ENCODE peak calls at places on chromosomes 2 and 18, in four cellular contexts. One of them, this sample, is unnamed.

GRCh38 chr2:62423883-62424458 is 82.0 kb downstream of the TMEM17 start:
- DNase-seq in HepG2: no peak
- DNase-seq in H1: no peak
- DNase-seq in GM12878: no peak
- DNase-seq in this sample: no peak

GRCh38 chr2:170739048-170739447 is 23.9 kb downstream of the SP5 start:
- DNase-seq in HepG2: peak; percentile 54
- DNase-seq in H1: no peak
- DNase-seq in GM12878: no peak
- DNase-seq in this sample: no peak

GRCh38 chr18:12543697-12544096 is 114.2 kb downstream of the SPIRE1 start:
- DNase-seq in HepG2: no peak
- DNase-seq in H1: no peak
- DNase-seq in GM12878: no peak
- DNase-seq in this sample: no peak

GRCh38 chr2:67259581-67260347 is 137.4 kb upstream of the ETAA1 start:
- DNase-seq in HepG2: no peak
- DNase-seq in H1: no peak
- DNase-seq in GM12878: no peak
- DNase-seq in this sample: no peak

GRCh38 chr18:23136326-23137092 is 1.2 kb downstream of the CABLES1 start:
- DNase-seq in HepG2: no peak
- DNase-seq in H1: no peak
- DNase-seq in GM12878: no peak
- DNase-seq in this sample: no peak

GRCh38 chr2:33313039-33313438 is 163.4 kb upstream of the RASGRP3 start:
- DNase-seq in HepG2: no peak
- DNase-seq in H1: no peak
- DNase-seq in GM12878: no peak
- DNase-seq in this sample: no peak

GRCh38 chr2:66567000-66567399 is 132.1 kb downstream of the MEIS1 start:
- DNase-seq in HepG2: no peak
- DNase-seq in H1: no peak
- DNase-seq in GM12878: no peak
- DNase-seq in this sample: no peak

GRCh38 chr18:9337875-9338274 is 3.3 kb downstream of the TWSG1 start:
- DNase-seq in HepG2: no peak
- DNase-seq in H1: no peak
- DNase-seq in GM12878: peak; percentile 59
- DNase-seq in this sample: no peak

GRCh38 chr2:224638338-224638823 is 53.2 kb upstream of the CUL3 start:
- DNase-seq in HepG2: no peak
- DNase-seq in H1: no peak
- DNase-seq in GM12878: peak; percentile 55
- DNase-seq in this sample: no peak
- TF ChIP-seq SUZ12 in HepG2: no peak
- TF ChIP-seq SUZ12 in H1: no peak
- TF ChIP-seq SUZ12 in GM12878: no peak
- TF ChIP-seq SUZ12 in this sample: no peak

GRCh38 chr18:79970419-79971133 is 6.1 kb downstream of the HSBP1L1 start:
- DNase-seq in HepG2: no peak
- DNase-seq in H1: no peak
- DNase-seq in GM12878: no peak
- DNase-seq in this sample: no peak
- TF ChIP-seq YY1 in HepG2: no peak
- TF ChIP-seq YY1 in H1: no peak
- TF ChIP-seq YY1 in GM12878: no peak
- TF ChIP-seq YY1 in this sample: no peak

GRCh38 chr2:128324008-128324896 is 5.6 kb upstream of the HS6ST1 start:
- DNase-seq in HepG2: no peak
- DNase-seq in H1: no peak
- DNase-seq in GM12878: no peak
- DNase-seq in this sample: no peak
- TF ChIP-seq SUZ12 in HepG2: no peak
- TF ChIP-seq SUZ12 in H1: no peak
- TF ChIP-seq SUZ12 in GM12878: no peak
- TF ChIP-seq SUZ12 in this sample: no peak

GRCh38 chr2:1746174-1747064 is 2.1 kb upstream of the PXDN start:
- DNase-seq in HepG2: no peak
- DNase-seq in H1: peak; percentile 30
- DNase-seq in GM12878: no peak
- DNase-seq in this sample: no peak

GRCh38 chr2:1748741-1749488 is 4.6 kb upstream of the PXDN start:
- DNase-seq in HepG2: no peak
- DNase-seq in H1: peak; percentile 37
- DNase-seq in GM12878: no peak
- DNase-seq in this sample: no peak

GRCh38 chr2:1748176-1748740 is 3.9 kb upstream of the PXDN start:
- DNase-seq in HepG2: no peak
- DNase-seq in H1: peak; percentile 28
- DNase-seq in GM12878: no peak
- DNase-seq in this sample: no peak

GRCh38 chr2:1745171-1746023 is 1.1 kb upstream of the PXDN start:
- DNase-seq in HepG2: no peak
- DNase-seq in H1: peak; percentile 48
- DNase-seq in GM12878: no peak
- DNase-seq in this sample: no peak

GRCh38 chr2:1747065-1747941 is 3.0 kb upstream of the PXDN start:
- DNase-seq in HepG2: no peak
- DNase-seq in H1: no peak
- DNase-seq in GM12878: no peak
- DNase-seq in this sample: no peak
- TF ChIP-seq YY1 in HepG2: no peak
- TF ChIP-seq YY1 in H1: no peak
- TF ChIP-seq YY1 in GM12878: no peak
- TF ChIP-seq YY1 in this sample: no peak

GRCh38 chr2:12824304-12824761 is 107.6 kb downstream of the TRIB2 start:
- DNase-seq in HepG2: no peak
- DNase-seq in H1: no peak
- DNase-seq in GM12878: no peak
- DNase-seq in this sample: peak; percentile 6
- TF ChIP-seq SUZ12 in HepG2: no peak
- TF ChIP-seq SUZ12 in H1: no peak
- TF ChIP-seq SUZ12 in GM12878: no peak
- TF ChIP-seq SUZ12 in this sample: no peak

DNA sequence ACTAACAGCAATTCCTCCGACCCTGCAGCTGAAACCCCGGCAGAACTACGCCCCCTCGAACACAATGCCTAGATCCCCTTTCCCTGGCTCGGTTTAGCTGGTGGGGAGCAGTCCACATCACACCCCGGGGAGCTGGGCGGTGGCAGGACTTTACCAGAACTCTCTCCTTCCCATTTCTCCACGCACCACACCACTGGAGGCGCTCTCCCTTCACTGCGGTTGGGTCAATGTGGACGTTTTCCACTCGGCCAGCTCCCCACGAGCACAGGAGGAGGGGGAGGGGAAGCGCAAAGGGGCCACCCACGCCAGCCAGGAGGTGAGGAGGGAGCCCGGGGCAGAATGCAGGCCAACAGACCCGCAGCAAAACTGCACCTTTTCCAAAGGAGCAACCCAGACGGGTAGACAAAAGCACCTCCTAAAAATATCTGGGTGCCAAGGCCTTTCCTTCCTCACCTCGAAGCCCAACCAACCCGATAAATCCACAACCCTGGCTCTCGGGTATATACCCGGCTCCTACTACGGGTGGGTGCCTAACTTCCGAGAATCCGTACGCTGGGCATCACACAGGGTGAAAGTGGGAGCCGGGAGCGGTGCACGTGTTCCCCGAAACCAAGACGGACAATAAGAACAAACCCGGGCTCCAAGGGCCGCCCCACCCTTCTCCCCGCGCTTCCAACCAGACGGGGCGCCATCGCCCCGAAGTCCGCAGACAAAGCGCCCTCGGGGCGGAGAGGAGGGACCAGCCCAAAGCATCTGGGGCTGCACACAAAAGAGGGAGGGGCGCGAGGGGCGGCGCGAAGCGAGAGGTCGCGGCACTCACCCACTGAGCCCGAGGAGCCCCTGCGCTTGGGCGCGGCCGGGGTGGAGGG is 1.1 kb downstream of the RTN4 start:
- DNase-seq in HepG2: peak; percentile 75
- DNase-seq in H1: peak; percentile 82
- DNase-seq in GM12878: no peak
- DNase-seq in this sample: peak; percentile 54
- TF ChIP-seq YY1 in HepG2: peak; percentile 58
- TF ChIP-seq YY1 in H1: peak; percentile 80
- TF ChIP-seq YY1 in GM12878: peak; percentile 51
- TF ChIP-seq YY1 in this sample: no peak

GRCh38 chr2:64853894-64854293 is 135.3 kb upstream of the SLC1A4 start:
- DNase-seq in HepG2: no peak
- DNase-seq in H1: no peak
- DNase-seq in GM12878: no peak
- DNase-seq in this sample: no peak
- TF ChIP-seq SUZ12 in HepG2: no peak
- TF ChIP-seq SUZ12 in H1: no peak
- TF ChIP-seq SUZ12 in GM12878: no peak
- TF ChIP-seq SUZ12 in this sample: no peak

This sample was measured in NT2/D1.